ENCODE peak calls at places on chromosomes 6 and 20, in five cellular contexts. F is left lung, R is tibial artery, Y is tibial nerve, K is Caco-2. T is an unnamed sample. For H3K4me1, the result is how much of the 10 kb centered on the place peaks cover.

GRCh38 chr20:14631011-14631410 is 293.6 kb upstream of the FLRT3 start:
- DNase-seq in Y (no peak), K (no peak), F (no peak), R (no peak), T (no peak)

GRCh38 chr6:43301081-43301870 is 3.2 kb downstream of the SLC22A7 start:
- DNase-seq in Y (no peak), R (no peak), K (no peak), F (no peak), T (no peak)

GRCh38 chr6:158115508-158115907 is 52.6 kb downstream of the SERAC1 start:
- DNase-seq in F (no peak), Y (no peak), R (no peak), K (no peak), T (no peak)

GRCh38 chr20:60535211-60535610 is 577.0 kb downstream of the CDH26 start:
- DNase-seq in F (no peak), R (no peak), Y (no peak), K (no peak), T (no peak)

GRCh38 chr20:63119451-63120285 is 96.3 kb downstream of the YTHDF1 start:
- DNase-seq in R (no peak), Y (no peak), F (no peak), K (no peak), T (peak)

GRCh38 chr20:60250251-60250650 is 292.0 kb downstream of the CDH26 start:
- DNase-seq in F (no peak), Y (no peak), K (no peak), R (no peak), T (no peak)

GRCh38 chr20:25248501-25249172 is 752 bp downstream of the PYGB start:
- DNase-seq in Y (no peak), R (no peak), F (no peak), K (peak), T (peak)

GRCh38 chr6:169323221-169323620 is 69.6 kb upstream of the THBS2 start:
- DNase-seq in F (no peak), R (no peak), Y (no peak), K (no peak), T (no peak)

DNA sequence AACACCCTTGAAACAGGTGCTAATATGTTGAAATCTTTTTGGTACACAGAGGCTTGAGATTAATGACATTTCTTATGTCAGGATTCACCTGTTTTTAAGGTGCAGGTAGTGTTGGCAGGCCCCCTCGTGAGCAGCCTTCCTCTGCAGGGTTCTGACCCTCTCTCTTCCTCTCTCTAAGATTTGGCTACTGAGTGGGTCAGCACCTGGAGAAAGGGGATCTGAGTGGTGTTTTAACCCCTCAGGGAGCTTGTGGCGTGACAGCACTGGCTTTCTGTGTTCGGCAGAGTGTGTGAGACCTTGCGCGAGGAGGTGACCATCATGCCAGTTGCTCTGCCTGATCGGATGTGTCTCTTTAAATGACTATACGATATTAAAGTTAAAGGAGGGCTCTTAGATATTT is 37.1 kb downstream of the HIVEP1 start:
- DNase-seq in F (no peak), Y (no peak), R (no peak), K (no peak), T (no peak)
- H3K4me1 ChIP-seq in F (under half), Y (under half), R (under half), K (under half), T (under half)

DNA sequence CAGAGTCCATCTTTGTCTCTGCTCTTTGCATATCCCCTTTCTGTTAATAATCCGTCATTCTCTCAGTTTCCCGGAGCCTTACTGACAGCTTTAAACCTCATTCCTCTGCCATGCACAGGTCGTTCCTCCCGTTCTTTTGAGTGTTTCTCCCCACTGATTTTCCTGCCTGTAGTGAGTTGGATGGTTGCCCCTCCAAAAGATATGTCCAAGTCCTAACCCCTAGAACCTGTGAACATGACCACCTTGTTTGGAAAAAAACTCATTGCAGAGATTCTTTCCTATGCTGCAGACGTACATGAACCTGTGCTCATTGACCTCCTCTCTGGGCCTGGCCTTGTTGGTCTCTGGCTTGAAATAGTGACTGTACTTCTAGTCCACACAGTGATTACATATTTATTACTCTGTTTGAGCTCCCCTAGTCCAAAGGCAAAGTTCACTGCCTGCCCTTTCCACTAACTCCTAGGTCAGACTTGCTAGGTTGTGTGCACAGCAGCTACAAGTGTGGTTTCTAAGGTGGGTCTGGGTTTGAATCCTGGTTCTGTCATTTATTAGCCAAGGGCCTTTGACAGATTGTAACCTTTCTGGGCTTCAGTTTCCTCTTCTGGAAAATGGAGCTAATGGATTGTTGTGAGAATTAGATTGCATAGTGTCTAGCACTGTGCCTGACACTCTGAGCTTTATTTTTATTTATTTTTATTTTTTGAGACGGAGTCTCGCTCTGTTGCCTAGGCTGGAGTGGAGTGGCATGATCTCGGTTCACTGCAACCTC is 29.3 kb downstream of the PPARD start:
- DNase-seq in F (no peak), R (no peak), K (no peak), Y (no peak), T (no peak)
- H3K4me1 ChIP-seq in F (under half), R (under half), K (under half), Y (under half), T (under half)

GRCh38 chr6:31365864-31366263 is 8.9 kb upstream of the HLA-B start:
- DNase-seq in K (no peak), Y (no peak), F (no peak), R (no peak), T (no peak)
- H3K4me1 ChIP-seq in K (under half), Y (under half), F (under half), R (under half), T (under half)

GRCh38 chr6:45922728-45923351 is 92.8 kb downstream of the CLIC5 start:
- DNase-seq in K (peak), Y (peak), R (peak), F (peak), T (peak)
- H3K4me1 ChIP-seq in K (under half), Y (under half), R (under half), F (under half), T (half or more)

GRCh38 chr20:32467506-32468312 is 109.6 kb downstream of the ASXL1 start:
- DNase-seq in R (no peak), K (no peak), F (no peak), Y (no peak), T (peak)

GRCh38 chr20:32470025-32470861 is 112.1 kb downstream of the ASXL1 start:
- DNase-seq in K (peak), F (no peak), Y (no peak), R (peak), T (peak)

GRCh38 chr20:32468860-32469259 is 110.7 kb downstream of the ASXL1 start:
- DNase-seq in K (no peak), F (no peak), Y (no peak), R (no peak), T (no peak)

GRCh38 chr20:32466739-32467505 is 108.8 kb downstream of the ASXL1 start:
- DNase-seq in F (no peak), Y (no peak), R (no peak), K (no peak), T (peak)

GRCh38 chr20:32468313-32468640 is 110.1 kb downstream of the ASXL1 start:
- DNase-seq in Y (no peak), K (no peak), R (no peak), F (no peak), T (peak)
- H3K4me1 ChIP-seq in Y (half or more), K (under half), R (under half), F (under half), T (half or more)

DNA sequence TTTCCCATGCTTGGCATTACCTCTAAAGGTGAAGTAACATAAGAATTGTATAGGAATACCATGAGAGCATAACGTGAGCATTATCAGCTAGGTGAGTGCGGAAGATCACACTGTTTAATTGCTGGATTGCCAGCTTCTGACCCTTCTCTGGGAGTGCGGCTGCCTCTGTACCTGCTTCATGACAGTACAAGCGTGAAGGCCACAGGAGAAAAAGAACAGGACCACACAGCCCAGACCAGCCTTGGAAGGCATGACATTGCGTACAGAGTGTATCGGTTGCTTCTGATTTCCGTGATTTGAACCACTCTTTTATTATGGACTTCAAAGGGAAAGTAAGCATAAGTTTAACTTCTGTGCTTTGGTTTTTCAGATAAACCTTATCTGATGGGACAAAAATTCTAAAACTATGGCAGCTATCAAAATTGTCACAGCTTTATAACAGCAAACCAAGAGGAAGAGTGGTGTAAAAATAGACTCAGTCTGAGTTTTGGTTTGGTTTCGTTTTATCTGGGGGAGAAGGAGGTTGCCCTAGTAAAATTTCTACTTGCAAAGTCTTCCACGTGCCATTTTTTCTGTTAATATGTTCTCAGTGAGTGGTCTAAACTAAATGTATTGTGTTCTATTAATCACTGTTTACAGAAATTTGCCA is 97.4 kb downstream of the RPP40 start:
- DNase-seq in K (no peak), F (no peak), R (no peak), Y (no peak), T (no peak)
- H3K4me1 ChIP-seq in K (under half), F (under half), R (under half), Y (under half), T (under half)

T was measured in left ventricle myocardium inferior.